ENCODE peak calls at places on chromosomes 13 and 19, in six cellular contexts. One of them, this sample, is unnamed.

GRCh38 chr19:44662686-44663085 is 8.6 kb upstream of the CEACAM19 start:
- DNase-seq in GM12878: no peak
- DNase-seq in HepG2: no peak
- DNase-seq in K562: no peak
- DNase-seq in endothelial cell of umbilical vein: no peak
- DNase-seq in A549: no peak
- DNase-seq in this sample: no peak

GRCh38 chr19:3029070-3029923 is at the start of gene TLE2:
- DNase-seq in GM12878: no peak
- DNase-seq in HepG2: no peak
- DNase-seq in K562: no peak
- DNase-seq in endothelial cell of umbilical vein: peak
- DNase-seq in A549: no peak
- DNase-seq in this sample: no peak

GRCh38 chr19:3516675-3517207 is 10.6 kb downstream of the FZR1 start:
- DNase-seq in GM12878: peak
- DNase-seq in HepG2: no peak
- DNase-seq in K562: no peak
- DNase-seq in endothelial cell of umbilical vein: no peak
- DNase-seq in A549: no peak
- DNase-seq in this sample: no peak

GRCh38 chr19:56751078-56751489 is 79.5 kb upstream of the ZNF835 start:
- DNase-seq in GM12878: no peak
- DNase-seq in HepG2: peak
- DNase-seq in K562: no peak
- DNase-seq in endothelial cell of umbilical vein: no peak
- DNase-seq in A549: no peak
- DNase-seq in this sample: no peak

GRCh38 chr19:10193666-10194499 is 870 bp downstream of the DNMT1 start:
- DNase-seq in GM12878: no peak
- DNase-seq in HepG2: peak
- DNase-seq in K562: peak
- DNase-seq in endothelial cell of umbilical vein: peak
- DNase-seq in A549: peak
- DNase-seq in this sample: peak

GRCh38 chr13:111232191-111232590 is 88.3 kb upstream of the TEX29 start:
- DNase-seq in GM12878: no peak
- DNase-seq in HepG2: no peak
- DNase-seq in K562: no peak
- DNase-seq in endothelial cell of umbilical vein: no peak
- DNase-seq in A549: no peak
- DNase-seq in this sample: no peak

GRCh38 chr13:113949546-113949945 is 24.3 kb downstream of the C13orf46 start:
- DNase-seq in GM12878: no peak
- DNase-seq in HepG2: no peak
- DNase-seq in K562: no peak
- DNase-seq in endothelial cell of umbilical vein: no peak
- DNase-seq in A549: no peak
- DNase-seq in this sample: no peak

GRCh38 chr13:111245781-111246384 is 74.6 kb upstream of the TEX29 start:
- DNase-seq in GM12878: no peak
- DNase-seq in HepG2: no peak
- DNase-seq in K562: no peak
- DNase-seq in endothelial cell of umbilical vein: no peak
- DNase-seq in A549: no peak
- DNase-seq in this sample: no peak

GRCh38 chr13:41137951-41138350 is 5.3 kb upstream of the KBTBD6 start:
- DNase-seq in GM12878: no peak
- DNase-seq in HepG2: no peak
- DNase-seq in K562: no peak
- DNase-seq in endothelial cell of umbilical vein: no peak
- DNase-seq in A549: no peak
- DNase-seq in this sample: no peak

GRCh38 chr13:78323040-78323439 is 280.3 kb downstream of the POU4F1 start:
- DNase-seq in GM12878: no peak
- DNase-seq in HepG2: no peak
- DNase-seq in K562: no peak
- DNase-seq in endothelial cell of umbilical vein: no peak
- DNase-seq in A549: no peak
- DNase-seq in this sample: no peak

GRCh38 chr19:44749994-44750393 is 1.5 kb downstream of the BCL3 start:
- DNase-seq in GM12878: no peak
- DNase-seq in HepG2: no peak
- DNase-seq in K562: no peak
- DNase-seq in endothelial cell of umbilical vein: no peak
- DNase-seq in A549: no peak
- DNase-seq in this sample: no peak

GRCh38 chr13:34413538-34414210 is 528.4 kb upstream of the NBEA start:
- DNase-seq in GM12878: no peak
- DNase-seq in HepG2: no peak
- DNase-seq in K562: no peak
- DNase-seq in endothelial cell of umbilical vein: no peak
- DNase-seq in A549: no peak
- DNase-seq in this sample: peak

GRCh38 chr19:19549804-19550453 is 11.9 kb downstream of the CILP2 start:
- DNase-seq in GM12878: no peak
- DNase-seq in HepG2: no peak
- DNase-seq in K562: no peak
- DNase-seq in endothelial cell of umbilical vein: no peak
- DNase-seq in A549: no peak
- DNase-seq in this sample: peak

GRCh38 chr13:51523082-51523518 is 61.2 kb upstream of the WDFY2 start:
- DNase-seq in GM12878: no peak
- DNase-seq in HepG2: peak
- DNase-seq in K562: no peak
- DNase-seq in endothelial cell of umbilical vein: no peak
- DNase-seq in A549: no peak
- DNase-seq in this sample: peak

GRCh38 chr19:10339380-10339960 is at the start of gene ICAM3:
- DNase-seq in GM12878: peak
- DNase-seq in HepG2: no peak
- DNase-seq in K562: no peak
- DNase-seq in endothelial cell of umbilical vein: no peak
- DNase-seq in A549: no peak
- DNase-seq in this sample: peak

DNA sequence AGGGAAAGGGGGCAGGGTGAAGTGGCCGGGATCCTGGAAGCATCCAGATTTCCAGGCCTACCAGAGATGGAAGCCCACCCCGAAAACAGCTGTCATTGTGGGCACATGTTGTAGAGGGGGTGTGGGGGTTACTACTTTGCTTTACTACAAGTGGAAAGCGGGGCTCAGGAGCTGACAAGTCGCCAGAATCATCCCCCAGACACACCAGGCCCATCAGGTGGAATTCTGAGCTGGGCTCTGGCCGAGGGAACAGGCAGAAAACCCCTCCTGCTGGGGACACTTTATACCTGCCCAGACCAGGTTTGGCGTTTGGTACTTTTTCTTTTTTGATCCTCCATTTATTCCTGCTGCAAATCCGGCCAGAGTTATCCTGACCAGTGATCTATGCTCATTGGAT is 3.8 kb downstream of the CDX2 start:
- DNase-seq in GM12878: no peak
- DNase-seq in HepG2: no peak
- DNase-seq in K562: no peak
- DNase-seq in endothelial cell of umbilical vein: no peak
- DNase-seq in A549: no peak
- DNase-seq in this sample: no peak
- H3K4me3 ChIP-seq in GM12878: no peak
- H3K4me3 ChIP-seq in HepG2: no peak
- H3K4me3 ChIP-seq in K562: no peak
- H3K4me3 ChIP-seq in endothelial cell of umbilical vein: no peak
- H3K4me3 ChIP-seq in A549: no peak
- H3K4me3 ChIP-seq in this sample: no peak

GRCh38 chr19:41265376-41266153 is 1.4 kb downstream of the HNRNPUL1 start:
- DNase-seq in GM12878: no peak
- DNase-seq in HepG2: peak
- DNase-seq in K562: peak
- DNase-seq in endothelial cell of umbilical vein: peak
- DNase-seq in A549: peak
- DNase-seq in this sample: peak

GRCh38 chr19:41263850-41264580 is at the start of gene HNRNPUL1:
- DNase-seq in GM12878: peak
- DNase-seq in HepG2: peak
- DNase-seq in K562: peak
- DNase-seq in endothelial cell of umbilical vein: peak
- DNase-seq in A549: peak
- DNase-seq in this sample: peak

GRCh38 chr19:41263042-41263849 is 926 bp upstream of the HNRNPUL1 start:
- DNase-seq in GM12878: peak
- DNase-seq in HepG2: peak
- DNase-seq in K562: peak
- DNase-seq in endothelial cell of umbilical vein: no peak
- DNase-seq in A549: peak
- DNase-seq in this sample: peak

GRCh38 chr19:41264581-41265375 is 606 bp downstream of the HNRNPUL1 start:
- DNase-seq in GM12878: no peak
- DNase-seq in HepG2: peak
- DNase-seq in K562: peak
- DNase-seq in endothelial cell of umbilical vein: peak
- DNase-seq in A549: peak
- DNase-seq in this sample: peak

GRCh38 chr19:41261474-41262190 is 2.5 kb upstream of the HNRNPUL1 start:
- DNase-seq in GM12878: no peak
- DNase-seq in HepG2: no peak
- DNase-seq in K562: no peak
- DNase-seq in endothelial cell of umbilical vein: no peak
- DNase-seq in A549: no peak
- DNase-seq in this sample: no peak
- TF ChIP-seq MYC in GM12878: no peak
- TF ChIP-seq MYC in HepG2: no peak
- TF ChIP-seq MYC in K562: no peak
- TF ChIP-seq MYC in endothelial cell of umbilical vein: no peak
- TF ChIP-seq MYC in A549: no peak
- TF ChIP-seq MYC in this sample: no peak

GRCh38 chr13:24458736-24459135 is 53.8 kb downstream of the PARP4 start:
- DNase-seq in GM12878: no peak
- DNase-seq in HepG2: no peak
- DNase-seq in K562: no peak
- DNase-seq in endothelial cell of umbilical vein: no peak
- DNase-seq in A549: no peak
- DNase-seq in this sample: no peak
- H3K4me3 ChIP-seq in GM12878: no peak
- H3K4me3 ChIP-seq in HepG2: no peak
- H3K4me3 ChIP-seq in K562: no peak
- H3K4me3 ChIP-seq in endothelial cell of umbilical vein: no peak
- H3K4me3 ChIP-seq in A549: no peak
- H3K4me3 ChIP-seq in this sample: no peak

GRCh38 chr13:83819156-83819555 is 63.1 kb downstream of the SLITRK1 start:
- DNase-seq in GM12878: no peak
- DNase-seq in HepG2: no peak
- DNase-seq in K562: no peak
- DNase-seq in endothelial cell of umbilical vein: no peak
- DNase-seq in A549: no peak
- DNase-seq in this sample: no peak
- TF ChIP-seq MYC in GM12878: no peak
- TF ChIP-seq MYC in HepG2: no peak
- TF ChIP-seq MYC in K562: no peak
- TF ChIP-seq MYC in endothelial cell of umbilical vein: no peak
- TF ChIP-seq MYC in A549: no peak
- TF ChIP-seq MYC in this sample: no peak

GRCh38 chr19:45766919-45767346 is 2.1 kb downstream of the SIX5 start:
- DNase-seq in GM12878: no peak
- DNase-seq in HepG2: no peak
- DNase-seq in K562: no peak
- DNase-seq in endothelial cell of umbilical vein: no peak
- DNase-seq in A549: no peak
- DNase-seq in this sample: no peak
- H3K4me3 ChIP-seq in GM12878: peak
- H3K4me3 ChIP-seq in HepG2: peak
- H3K4me3 ChIP-seq in K562: peak
- H3K4me3 ChIP-seq in endothelial cell of umbilical vein: peak
- H3K4me3 ChIP-seq in A549: peak
- H3K4me3 ChIP-seq in this sample: peak

GRCh38 chr13:71408416-71408815 is 458.6 kb downstream of the DACH1 start:
- DNase-seq in GM12878: no peak
- DNase-seq in HepG2: no peak
- DNase-seq in K562: no peak
- DNase-seq in endothelial cell of umbilical vein: no peak
- DNase-seq in A549: no peak
- DNase-seq in this sample: no peak
- TF ChIP-seq MYC in GM12878: no peak
- TF ChIP-seq MYC in HepG2: no peak
- TF ChIP-seq MYC in K562: no peak
- TF ChIP-seq MYC in endothelial cell of umbilical vein: no peak
- TF ChIP-seq MYC in A549: no peak
- TF ChIP-seq MYC in this sample: no peak

DNA sequence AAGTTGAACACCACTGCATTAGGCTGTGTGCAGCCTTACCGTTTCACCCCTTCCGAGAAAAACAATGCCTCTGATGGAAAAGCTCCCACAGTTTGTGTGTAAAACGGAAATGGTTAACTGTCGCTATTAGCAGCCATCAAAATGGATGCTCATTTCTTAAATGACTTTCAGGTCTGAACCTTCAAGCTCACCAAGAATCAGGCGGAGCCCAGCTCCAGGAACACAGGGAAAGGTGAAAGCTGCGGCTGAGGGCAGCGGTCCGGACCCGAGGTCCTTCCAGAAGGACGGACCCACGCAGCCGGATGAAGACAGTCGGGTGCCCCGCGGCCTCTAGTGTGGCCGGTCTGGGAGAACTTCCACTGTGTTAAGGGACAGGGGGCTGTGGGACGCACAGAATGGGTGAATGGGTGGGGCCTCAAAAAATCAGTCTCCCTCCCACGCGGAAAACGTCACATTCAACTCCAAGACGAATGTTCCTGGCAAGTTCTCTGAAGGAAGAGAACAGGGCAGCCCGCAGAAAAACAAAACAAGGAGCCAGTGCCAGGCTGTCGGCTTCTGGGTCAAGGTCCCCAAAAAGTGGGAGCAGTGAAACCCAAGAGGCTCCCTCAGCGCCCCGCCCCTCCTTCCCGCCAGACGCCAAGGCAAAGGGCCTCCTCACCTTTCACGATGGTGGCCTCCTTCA is 4.9 kb downstream of the IRS2 start:
- DNase-seq in GM12878: no peak
- DNase-seq in HepG2: no peak
- DNase-seq in K562: no peak
- DNase-seq in endothelial cell of umbilical vein: no peak
- DNase-seq in A549: no peak
- DNase-seq in this sample: peak
- H3K4me3 ChIP-seq in GM12878: no peak
- H3K4me3 ChIP-seq in HepG2: no peak
- H3K4me3 ChIP-seq in K562: peak
- H3K4me3 ChIP-seq in endothelial cell of umbilical vein: no peak
- H3K4me3 ChIP-seq in A549: peak
- H3K4me3 ChIP-seq in this sample: peak